ENCODE peak calls at places on chromosome X, in four cellular contexts. Q, N, S and X are unnamed samples.

GRCh38 chrX:70196961-70197805 is 19.9 kb downstream of the DGAT2L6 start:
- DNase-seq in N (peak; percentile 51), S (peak; percentile 74), Q (peak; percentile 60), X (peak; percentile 73)

GRCh38 chrX:118049713-118050112 is 66.9 kb downstream of the KLHL13 start:
- DNase-seq in N (no peak), Q (no peak), S (peak; percentile 11), X (no peak)

GRCh38 chrX:136199365-136199764 is 51.8 kb downstream of the MAP7D3 start:
- DNase-seq in S (no peak), Q (no peak), N (no peak), X (no peak)

GRCh38 chrX:54808109-54808604 is 612 bp downstream of the MAGED2 start:
- DNase-seq in Q (peak; percentile 6), N (peak; percentile 2), S (peak; percentile 54), X (peak; percentile 80)

GRCh38 chrX:139194571-139195280 is 335.8 kb upstream of the F9 start:
- DNase-seq in N (no peak), Q (no peak), S (peak; percentile 69), X (no peak)

GRCh38 chrX:21883258-21883657 is 27.5 kb downstream of the YY2 start:
- DNase-seq in Q (no peak), S (peak; percentile 1), N (peak; percentile 0), X (no peak)

GRCh38 chrX:9767375-9767774 is 1.7 kb upstream of the GPR143 start:
- DNase-seq in N (peak; percentile 31), S (no peak), Q (no peak), X (no peak)

GRCh38 chrX:19579485-19579884 is 64.2 kb upstream of the MAP3K15 start:
- DNase-seq in Q (no peak), N (no peak), S (peak; percentile 2), X (no peak)

GRCh38 chrX:155028192-155028591 is 1.5 kb downstream of the FUNDC2 start:
- DNase-seq in Q (no peak), S (peak; percentile 38), N (no peak), X (no peak)

DNA sequence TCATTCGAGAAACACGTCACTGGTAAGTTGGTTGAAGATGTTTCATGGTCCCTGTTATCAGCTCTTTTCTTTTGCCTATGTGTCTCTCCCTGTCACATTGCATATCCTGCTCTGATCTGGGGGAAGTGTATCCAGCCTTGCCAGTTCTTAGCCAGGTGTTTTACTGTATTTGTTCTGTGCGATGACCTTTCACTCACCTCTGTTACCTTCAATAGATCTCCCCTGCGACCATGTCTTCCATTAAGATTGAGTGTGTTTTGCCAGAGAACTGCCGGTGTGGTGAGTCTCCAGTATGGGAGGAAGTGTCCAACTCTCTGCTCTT is 2.6 kb downstream of the RGN start:
- DNase-seq in Q (no peak), N (no peak), S (no peak), X (no peak)
- TF ChIP-seq FOSL1 in Q (no peak), N (no peak), S (no peak), X (no peak)

GRCh38 chrX:73851014-73852009 is 288.3 kb downstream of the CHIC1 start:
- DNase-seq in Q (no peak), N (no peak), S (peak; percentile 87), X (no peak)

GRCh38 chrX:73852022-73852421 is 289.0 kb downstream of the CHIC1 start:
- DNase-seq in N (no peak), S (no peak), Q (no peak), X (no peak)

GRCh38 chrX:73847991-73848390 is 285.0 kb downstream of the CHIC1 start:
- DNase-seq in Q (no peak), S (no peak), N (no peak), X (no peak)

GRCh38 chrX:73849054-73849453 is 286.1 kb downstream of the CHIC1 start:
- DNase-seq in N (no peak), Q (no peak), S (no peak), X (no peak)

GRCh38 chrX:73850124-73851013 is 287.4 kb downstream of the CHIC1 start:
- DNase-seq in N (peak; percentile 1), S (peak; percentile 46), Q (peak; percentile 7), X (no peak)
- TF ChIP-seq FOSL1 in N (no peak), S (no peak), Q (no peak), X (no peak)

GRCh38 chrX:39174761-39175417 is 373.6 kb downstream of the MID1IP1 start:
- DNase-seq in Q (no peak), S (no peak), N (no peak), X (no peak)
- TF ChIP-seq FOSL1 in Q (no peak), S (no peak), N (no peak), X (no peak)

GRCh38 chrX:28188526-28188925 is 207.3 kb upstream of the DCAF8L1 start:
- DNase-seq in S (no peak), Q (peak; percentile 4), N (no peak), X (no peak)

DNA sequence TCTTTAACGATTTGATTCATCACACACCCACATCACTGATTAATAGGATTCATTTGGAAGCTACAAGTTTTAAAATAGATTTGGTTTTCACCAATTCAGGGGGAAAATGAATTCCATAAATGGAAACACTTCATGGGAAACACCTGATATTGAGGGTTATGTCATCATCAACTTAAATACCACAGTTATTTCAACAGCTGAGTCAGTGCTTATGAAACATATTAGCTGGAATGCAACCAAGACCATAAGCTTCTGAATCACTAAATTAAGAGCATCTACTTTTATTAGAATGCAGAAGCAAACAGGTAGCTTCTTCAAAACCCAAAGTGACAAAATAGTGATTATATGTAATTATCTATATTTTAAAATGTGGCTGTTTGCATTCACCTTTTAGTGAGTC is 207.8 kb upstream of the DCAF8L1 start:
- DNase-seq in Q (peak; percentile 51), N (no peak), S (no peak), X (no peak)
- TF ChIP-seq FOSL1 in Q (peak; percentile 82), N (no peak), S (no peak), X (no peak)